ENCODE peak calls at places on chromosomes 2 and 18, in four cellular contexts. One of them, this sample, is unnamed.

GRCh38 chr2:45964226-45964841 is 312.9 kb downstream of the PRKCE start:
- DNase-seq in mucosa of descending colon: peak
- DNase-seq in GM03348: peak
- DNase-seq in Karpas-422: no peak
- DNase-seq in this sample: peak

GRCh38 chr2:171146633-171147032 is 14.1 kb downstream of the TLK1 start:
- DNase-seq in mucosa of descending colon: no peak
- DNase-seq in GM03348: no peak
- DNase-seq in Karpas-422: no peak
- DNase-seq in this sample: peak

GRCh38 chr18:45984546-45985235 is 17.6 kb upstream of the EPG5 start:
- DNase-seq in mucosa of descending colon: no peak
- DNase-seq in GM03348: no peak
- DNase-seq in Karpas-422: no peak
- DNase-seq in this sample: no peak

GRCh38 chr2:108407864-108408729 is 30.3 kb downstream of the SULT1C4 start:
- DNase-seq in mucosa of descending colon: no peak
- DNase-seq in GM03348: no peak
- DNase-seq in Karpas-422: no peak
- DNase-seq in this sample: no peak

GRCh38 chr2:58671675-58672074 is 430.6 kb upstream of the FANCL start:
- DNase-seq in mucosa of descending colon: no peak
- DNase-seq in GM03348: no peak
- DNase-seq in Karpas-422: no peak
- DNase-seq in this sample: no peak

GRCh38 chr2:171958475-171958874 is 36.2 kb downstream of the HAT1 start:
- DNase-seq in mucosa of descending colon: no peak
- DNase-seq in GM03348: peak
- DNase-seq in Karpas-422: no peak
- DNase-seq in this sample: peak

GRCh38 chr2:74029719-74030397 is 45.1 kb downstream of the TET3 start:
- DNase-seq in mucosa of descending colon: no peak
- DNase-seq in GM03348: no peak
- DNase-seq in Karpas-422: no peak
- DNase-seq in this sample: no peak

GRCh38 chr2:3293221-3293620 is 84.4 kb downstream of the EIPR1 start:
- DNase-seq in mucosa of descending colon: no peak
- DNase-seq in GM03348: no peak
- DNase-seq in Karpas-422: no peak
- DNase-seq in this sample: no peak

GRCh38 chr2:121900391-121900790 is 144.9 kb downstream of the TSN start:
- DNase-seq in mucosa of descending colon: no peak
- DNase-seq in GM03348: no peak
- DNase-seq in Karpas-422: no peak
- DNase-seq in this sample: no peak

GRCh38 chr2:47264183-47264582 is 109.1 kb upstream of the STPG4 start:
- DNase-seq in mucosa of descending colon: no peak
- DNase-seq in GM03348: no peak
- DNase-seq in Karpas-422: peak
- DNase-seq in this sample: no peak

GRCh38 chr2:230987137-230988020 is 8.5 kb upstream of the SPATA3 start:
- DNase-seq in mucosa of descending colon: peak
- DNase-seq in GM03348: peak
- DNase-seq in Karpas-422: peak
- DNase-seq in this sample: peak

GRCh38 chr2:209517436-209517835 is 93.6 kb downstream of the MAP2 start:
- DNase-seq in mucosa of descending colon: no peak
- DNase-seq in GM03348: no peak
- DNase-seq in Karpas-422: no peak
- DNase-seq in this sample: no peak

GRCh38 chr2:207487650-207488315 is 42.0 kb upstream of the CREB1 start:
- DNase-seq in mucosa of descending colon: no peak
- DNase-seq in GM03348: peak
- DNase-seq in Karpas-422: no peak
- DNase-seq in this sample: peak

GRCh38 chr2:60530660-60531276 is 22.7 kb downstream of the BCL11A start:
- DNase-seq in mucosa of descending colon: peak
- DNase-seq in GM03348: no peak
- DNase-seq in Karpas-422: no peak
- DNase-seq in this sample: no peak

GRCh38 chr2:13745324-13745723 is 887.2 kb upstream of the LRATD1 start:
- DNase-seq in mucosa of descending colon: no peak
- DNase-seq in GM03348: no peak
- DNase-seq in Karpas-422: no peak
- DNase-seq in this sample: no peak

GRCh38 chr2:236165491-236166156 is 2.6 kb downstream of the GBX2 start:
- DNase-seq in mucosa of descending colon: no peak
- DNase-seq in GM03348: no peak
- DNase-seq in Karpas-422: no peak
- DNase-seq in this sample: no peak

GRCh38 chr2:10538224-10538894 is 90.2 kb upstream of the ODC1 start:
- DNase-seq in mucosa of descending colon: no peak
- DNase-seq in GM03348: peak
- DNase-seq in Karpas-422: no peak
- DNase-seq in this sample: peak

GRCh38 chr2:68837861-68838341 is 33.3 kb downstream of the BMP10 start:
- DNase-seq in mucosa of descending colon: no peak
- DNase-seq in GM03348: no peak
- DNase-seq in Karpas-422: no peak
- DNase-seq in this sample: no peak

This sample was measured in bronchial epithelial cell.